ENCODE peak calls at places on chromosomes 11 and 22, in nine cellular contexts. U is sigmoid colon; Y is MG63; F is H54; H is germinal center; Q is activated CD4-positive, alpha-beta T cell treated with anti-CD3 and anti-CD28 coated beads, Interleukin-2, amount 10 ng/mL, durations not matched to agents 24 days and 14 days; A is activated naive CD8-positive, alpha-beta T cell treated with anti-CD3 and anti-CD28 coated beads, Interleukin-2, amount 50 U/mL, for 24 hours; V is mesendoderm; T is skeletal muscle cell. K is an unnamed sample.

GRCh38 chr11:63991558-63991957 is 5.3 kb downstream of the OTUB1 start:
- DNase-seq in U (no peak), Y (no peak), F (no peak), H (no peak), Q (no peak), A (no peak), V (no peak), T (no peak), K (no peak)

GRCh38 chr22:32475428-32476010 is 908 bp downstream of the FBXO7 start:
- DNase-seq in U (peak; percentile 72), Y (peak; percentile 34), F (no peak), H (peak; percentile 3), Q (peak; percentile 80), A (peak; percentile 30), V (peak; percentile 49), T (no peak), K (peak; percentile 17)

GRCh38 chr11:15471709-15472404 is 357.1 kb downstream of the INSC start:
- DNase-seq in U (no peak), Y (no peak), F (no peak), H (no peak), Q (no peak), A (no peak), V (peak; percentile 15), T (no peak), K (no peak)

GRCh38 chr11:128903248-128904041 is 12.3 kb downstream of the KCNJ5 start:
- DNase-seq in U (no peak), Y (no peak), F (peak; percentile 40), H (no peak), Q (no peak), A (no peak), V (peak; percentile 95), T (no peak), K (no peak)

GRCh38 chr11:119907934-119908760 is 179.1 kb upstream of the NECTIN1 start:
- DNase-seq in U (no peak), Y (no peak), F (no peak), H (no peak), Q (no peak), A (no peak), V (peak; percentile 9), T (no peak), K (no peak)

GRCh38 chr11:134374171-134374570 is 37.9 kb downstream of the B3GAT1 start:
- DNase-seq in U (peak; percentile 60), Y (no peak), F (no peak), H (no peak), Q (no peak), A (no peak), V (no peak), T (no peak), K (no peak)

GRCh38 chr22:36325163-36326031 is 62.4 kb downstream of the MYH9 start:
- DNase-seq in U (peak; percentile 93), Y (peak; percentile 41), F (no peak), H (no peak), Q (no peak), A (no peak), V (no peak), T (peak; percentile 80), K (peak; percentile 82)

GRCh38 chr11:63672934-63673539 is 1.9 kb upstream of the ATL3 start:
- DNase-seq in U (no peak), Y (no peak), F (no peak), H (no peak), Q (no peak), A (no peak), V (no peak), T (no peak), K (no peak)

GRCh38 chr11:117817213-117818035 is 7.1 kb downstream of the FXYD2 start:
- DNase-seq in U (peak; percentile 91), Y (peak; percentile 68), F (peak; percentile 45), H (peak; percentile 68), Q (peak; percentile 96), A (peak; percentile 96), V (peak; percentile 92), T (no peak), K (no peak)

GRCh38 chr11:77590194-77590591 is 440 bp downstream of the AQP11 start:
- DNase-seq in U (peak; percentile 73), Y (no peak), F (no peak), H (peak; percentile 22), Q (no peak), A (no peak), V (peak; percentile 78), T (peak; percentile 20), K (no peak)

GRCh38 chr22:30254307-30254706 is 7.7 kb upstream of the LIF start:
- DNase-seq in U (no peak), Y (no peak), F (no peak), H (no peak), Q (no peak), A (no peak), V (no peak), T (no peak), K (no peak)

GRCh38 chr22:38468761-38469305 is 937 bp downstream of the KDELR3 start:
- DNase-seq in U (no peak), Y (no peak), F (no peak), H (no peak), Q (no peak), A (no peak), V (no peak), T (no peak), K (no peak)

GRCh38 chr22:46798366-46799057 is 36.1 kb downstream of the TBC1D22A start:
- DNase-seq in U (peak; percentile 77), Y (peak; percentile 64), F (peak; percentile 52), H (peak; percentile 75), Q (peak; percentile 93), A (peak; percentile 84), V (peak; percentile 86), T (no peak), K (no peak)